ENCODE peak calls at places on chromosomes 4 and X, in ten cellular contexts. S is osteocyte, W is foreskin fibroblast, E is psoas muscle, N is A549, F is neural crest cell, B is MM.1S, A is endodermal cell, J is AG09309, P is transverse colon. G is an unnamed sample.

GRCh38 chr4:112655270-112655669 is 18.3 kb downstream of the LARP7 start:
- DNase-seq in S (no peak), W (no peak), E (no peak), N (no peak), F (no peak), B (no peak), A (no peak), J (no peak), P (no peak), G (no peak)

GRCh38 chr4:145935253-145936141 is 3.1 kb downstream of the ZNF827 start:
- DNase-seq in S (no peak), W (no peak), E (peak), N (no peak), F (peak), B (peak), A (peak), J (no peak), P (peak), G (peak)

GRCh38 chr4:173057906-173058305 is 110.7 kb upstream of the GALNT7 start:
- DNase-seq in S (no peak), W (no peak), E (no peak), N (no peak), F (no peak), B (no peak), A (no peak), J (no peak), P (no peak), G (no peak)

GRCh38 chr4:179465131-179465797 is 2023.0 kb upstream of the AGA start:
- DNase-seq in S (no peak), W (no peak), E (no peak), N (no peak), F (no peak), B (peak), A (no peak), J (no peak), P (no peak), G (no peak)

GRCh38 chrX:11273544-11273943 is 19.7 kb upstream of the AMELX start:
- DNase-seq in S (no peak), W (peak), E (no peak), N (no peak), F (no peak), B (no peak), A (no peak), J (peak), P (no peak), G (no peak)

GRCh38 chr4:144451771-144452170 is 194.2 kb upstream of the HHIP start:
- DNase-seq in S (no peak), W (no peak), E (no peak), N (no peak), F (no peak), B (no peak), A (no peak), J (no peak), P (no peak), G (no peak)

GRCh38 chrX:68724531-68725020 is 77.1 kb downstream of the STARD8 start:
- DNase-seq in S (no peak), W (no peak), E (no peak), N (no peak), F (no peak), B (no peak), A (no peak), J (no peak), P (no peak), G (no peak)

GRCh38 chrX:69313622-69314290 is 148.5 kb upstream of the PJA1 start:
- DNase-seq in S (peak), W (no peak), E (no peak), N (no peak), F (no peak), B (no peak), A (peak), J (no peak), P (no peak), G (no peak)

GRCh38 chr4:47615385-47615784 is 130.3 kb downstream of the ATP10D start:
- DNase-seq in S (no peak), W (peak), E (no peak), N (no peak), F (no peak), B (no peak), A (no peak), J (no peak), P (no peak), G (no peak)

GRCh38 chr4:8227201-8227770 is 28.2 kb downstream of the SH3TC1 start:
- DNase-seq in S (no peak), W (no peak), E (no peak), N (no peak), F (no peak), B (no peak), A (no peak), J (no peak), P (no peak), G (no peak)

GRCh38 chr4:10108818-10109783 is 7.5 kb downstream of the WDR1 start:
- DNase-seq in S (no peak), W (no peak), E (no peak), N (no peak), F (no peak), B (no peak), A (no peak), J (no peak), P (peak), G (no peak)

GRCh38 chr4:189124149-189124758 is 816.4 kb upstream of the FRG1 start:
- DNase-seq in S (no peak), W (peak), E (no peak), N (no peak), F (peak), B (peak), A (peak), J (peak), P (no peak), G (no peak)

GRCh38 chr4:165537028-165537648 is 158.3 kb downstream of the CPE start:
- DNase-seq in S (no peak), W (peak), E (no peak), N (peak), F (peak), B (peak), A (no peak), J (peak), P (no peak), G (peak)

GRCh38 chrX:100449696-100450606 is 39.9 kb upstream of the PCDH19 start:
- DNase-seq in S (no peak), W (no peak), E (peak), N (no peak), F (no peak), B (no peak), A (peak), J (no peak), P (peak), G (no peak)

GRCh38 chr4:120232050-120232449 is 165.4 kb upstream of the MAD2L1 start:
- DNase-seq in S (no peak), W (no peak), E (no peak), N (no peak), F (no peak), B (no peak), A (no peak), J (no peak), P (no peak), G (no peak)

GRCh38 chr4:98466868-98467599 is 191.4 kb downstream of the TSPAN5 start:
- DNase-seq in S (no peak), W (no peak), E (no peak), N (no peak), F (no peak), B (no peak), A (no peak), J (no peak), P (no peak), G (no peak)

GRCh38 chrX:136752796-136753195 is 27.9 kb downstream of the ARHGEF6 start:
- DNase-seq in S (no peak), W (peak), E (peak), N (no peak), F (no peak), B (no peak), A (no peak), J (no peak), P (no peak), G (no peak)

GRCh38 chr4:73615613-73616012 is 4.6 kb downstream of the RASSF6 start:
- DNase-seq in S (no peak), W (no peak), E (no peak), N (no peak), F (no peak), B (no peak), A (peak), J (no peak), P (no peak), G (no peak)
- TF ChIP-seq CTCF in S (no peak), W (no peak), E (no peak), N (no peak), F (no peak), B (no peak), A (peak), J (no peak), P (no peak), G (no peak)

DNA sequence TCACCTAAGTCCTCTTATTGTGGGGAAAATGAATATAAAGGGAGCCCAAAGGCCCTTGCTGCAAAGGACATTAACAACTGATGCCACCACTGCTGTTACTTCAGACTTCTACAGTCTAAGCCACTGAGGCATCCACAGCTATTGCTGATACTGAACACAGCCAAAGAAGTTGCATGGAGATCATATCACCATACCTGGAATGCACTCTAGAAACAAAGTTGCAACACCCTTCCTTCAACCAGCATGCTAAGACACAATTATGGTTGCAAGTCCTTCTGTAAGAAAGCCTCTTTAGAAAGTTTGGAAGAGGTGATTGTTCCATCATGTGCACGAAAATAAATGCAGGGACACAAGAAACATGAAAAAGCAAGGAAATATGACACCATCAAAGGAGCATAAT is 105.7 kb upstream of the SH3RF1 start:
- DNase-seq in S (no peak), W (no peak), E (no peak), N (no peak), F (no peak), B (no peak), A (no peak), J (no peak), P (no peak), G (no peak)
- TF ChIP-seq CTCF in S (no peak), W (no peak), E (no peak), N (no peak), F (no peak), B (no peak), A (no peak), J (no peak), P (no peak), G (no peak)

GRCh38 chr4:156173481-156173880 is 219.8 kb upstream of the CTSO start:
- DNase-seq in S (no peak), W (no peak), E (no peak), N (no peak), F (no peak), B (no peak), A (no peak), J (no peak), P (no peak), G (no peak)

GRCh38 chr4:156173937-156174336 is 220.3 kb upstream of the CTSO start:
- DNase-seq in S (no peak), W (no peak), E (no peak), N (no peak), F (no peak), B (no peak), A (no peak), J (no peak), P (no peak), G (no peak)

GRCh38 chr4:156168288-156168687 is 214.6 kb upstream of the CTSO start:
- DNase-seq in S (no peak), W (no peak), E (no peak), N (no peak), F (no peak), B (no peak), A (no peak), J (no peak), P (no peak), G (no peak)

GRCh38 chr4:156169861-156170260 is 216.2 kb upstream of the CTSO start:
- DNase-seq in S (no peak), W (no peak), E (no peak), N (no peak), F (no peak), B (no peak), A (peak), J (no peak), P (no peak), G (no peak)

DNA sequence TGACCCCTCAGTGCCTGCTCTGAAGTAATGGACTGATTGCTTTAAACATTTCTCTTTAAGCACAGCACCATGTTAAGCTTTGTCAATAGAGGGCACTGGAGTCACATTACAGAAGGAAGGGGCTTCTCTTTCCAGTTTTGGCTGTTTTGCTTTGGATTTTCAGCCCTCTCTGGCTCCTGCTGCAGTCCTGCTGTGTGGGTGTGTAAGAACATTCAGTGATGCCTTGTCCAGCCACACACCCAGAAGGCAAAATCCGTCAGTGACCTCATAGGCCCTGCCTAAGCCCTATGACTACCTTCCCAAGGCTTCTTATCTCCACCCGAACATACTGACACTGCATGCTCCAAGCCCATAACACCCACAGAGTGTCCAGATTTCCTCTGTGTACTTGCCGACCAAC is 215.3 kb upstream of the CTSO start:
- DNase-seq in S (no peak), W (peak), E (no peak), N (no peak), F (peak), B (peak), A (peak), J (peak), P (no peak), G (peak)
- TF ChIP-seq CTCF in S (peak), W (peak), E (no peak), N (peak), F (peak), B (peak), A (peak), J (peak), P (peak), G (peak)

GRCh38 chr4:140052050-140052449 is 101.9 kb downstream of the MAML3 start:
- DNase-seq in S (no peak), W (peak), E (peak), N (no peak), F (no peak), B (peak), A (peak), J (no peak), P (peak), G (peak)
- TF ChIP-seq CTCF in S (peak), W (peak), E (peak), N (peak), F (peak), B (peak), A (peak), J (peak), P (peak), G (peak)

DNA sequence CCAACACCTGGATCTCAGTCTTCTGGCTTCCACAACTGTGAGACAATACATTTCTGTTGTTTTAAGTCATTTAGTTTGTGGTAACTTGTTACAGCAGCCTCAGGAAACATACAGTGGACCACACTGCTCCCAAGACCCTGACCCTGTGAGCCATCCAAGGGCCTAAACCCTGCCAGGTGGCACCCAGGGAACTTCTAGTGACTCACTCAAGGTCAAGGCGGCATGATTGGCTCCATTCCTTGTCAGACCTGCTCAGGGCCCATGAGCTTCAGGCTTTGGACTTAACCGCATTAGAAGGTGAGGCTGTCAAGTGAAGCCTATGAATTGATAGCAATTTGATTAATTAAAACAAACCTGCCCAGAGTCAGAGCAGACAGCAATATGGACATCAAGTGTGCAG is 165.7 kb upstream of the MAMLD1 start:
- DNase-seq in S (no peak), W (no peak), E (no peak), N (no peak), F (no peak), B (no peak), A (no peak), J (no peak), P (no peak), G (no peak)
- TF ChIP-seq CTCF in S (no peak), W (no peak), E (no peak), N (no peak), F (no peak), B (no peak), A (no peak), J (no peak), P (no peak), G (no peak)

GRCh38 chr4:176779421-176779820 is 13.3 kb downstream of the VEGFC start:
- DNase-seq in S (no peak), W (no peak), E (no peak), N (no peak), F (no peak), B (no peak), A (no peak), J (no peak), P (no peak), G (no peak)

GRCh38 chr4:176778491-176778890 is 14.2 kb downstream of the VEGFC start:
- DNase-seq in S (no peak), W (peak), E (no peak), N (no peak), F (no peak), B (no peak), A (no peak), J (no peak), P (no peak), G (no peak)

GRCh38 chr4:176774852-176775251 is 17.9 kb downstream of the VEGFC start:
- DNase-seq in S (no peak), W (no peak), E (no peak), N (no peak), F (no peak), B (no peak), A (no peak), J (no peak), P (no peak), G (no peak)

GRCh38 chr4:176778063-176778462 is 14.7 kb downstream of the VEGFC start:
- DNase-seq in S (no peak), W (peak), E (no peak), N (no peak), F (no peak), B (no peak), A (no peak), J (no peak), P (no peak), G (no peak)

DNA sequence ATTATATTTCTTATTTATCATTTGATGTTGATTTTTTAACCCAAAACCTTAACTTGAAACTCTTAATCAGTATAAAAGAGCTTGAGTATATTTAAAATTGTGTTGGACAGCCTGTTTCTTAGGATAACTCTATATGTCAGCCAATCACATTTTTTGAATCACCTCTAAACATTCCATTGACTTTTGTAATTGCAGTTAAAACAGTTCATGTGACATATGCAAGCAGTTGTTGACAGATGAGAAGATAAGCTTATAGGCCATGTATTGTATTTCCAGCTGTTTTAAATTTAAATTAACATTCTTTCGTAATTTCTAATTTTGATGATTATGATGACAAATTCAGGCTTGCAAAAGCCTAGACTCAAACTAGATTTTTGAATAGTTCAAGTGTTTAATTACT is 17.4 kb downstream of the VEGFC start:
- DNase-seq in S (no peak), W (no peak), E (no peak), N (no peak), F (no peak), B (no peak), A (no peak), J (no peak), P (no peak), G (no peak)
- TF ChIP-seq CTCF in S (no peak), W (no peak), E (no peak), N (no peak), F (no peak), B (no peak), A (no peak), J (no peak), P (no peak), G (no peak)

GRCh38 chrX:153767674-153768055 is 3.6 kb downstream of the PLXNB3 start:
- DNase-seq in S (no peak), W (no peak), E (no peak), N (no peak), F (no peak), B (no peak), A (no peak), J (no peak), P (no peak), G (peak)
- TF ChIP-seq CTCF in S (no peak), W (no peak), E (no peak), N (no peak), F (no peak), B (no peak), A (no peak), J (no peak), P (no peak), G (no peak)

DNA sequence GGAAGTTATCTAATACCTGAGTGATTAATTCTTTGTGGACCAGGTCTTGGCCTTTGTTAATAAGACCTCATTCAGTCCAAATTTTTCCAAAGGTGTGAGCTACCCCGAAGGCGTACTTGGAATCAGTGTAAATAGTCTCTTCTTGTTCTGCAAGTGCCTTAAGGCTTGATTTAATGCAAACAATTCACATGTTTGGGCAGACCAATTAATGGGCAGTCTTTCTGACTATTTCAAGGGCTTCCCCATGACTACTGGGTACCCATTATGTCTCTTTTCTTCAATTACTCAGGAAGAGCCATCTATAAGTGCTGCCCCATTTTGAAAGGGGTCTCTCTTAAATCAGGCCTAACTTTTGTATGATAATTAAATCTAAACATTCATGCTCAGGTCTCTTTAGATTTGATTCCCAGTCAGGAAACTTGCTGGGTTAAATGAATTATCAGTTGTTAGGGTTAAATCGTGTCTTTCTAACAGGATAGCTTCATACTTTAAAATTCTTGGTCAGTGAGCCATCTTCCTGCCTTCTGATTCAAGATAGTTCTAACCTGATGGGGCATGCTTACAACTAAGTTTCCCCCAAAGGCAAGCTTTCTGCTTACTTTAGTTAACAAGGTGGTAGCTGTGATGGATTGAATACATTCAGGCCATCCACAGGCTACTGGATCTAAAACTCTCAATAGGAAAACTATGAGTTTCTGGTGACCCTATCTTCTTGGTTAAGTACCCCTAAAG is 179.6 kb downstream of the CCNG2 start:
- DNase-seq in S (no peak), W (no peak), E (no peak), N (no peak), F (no peak), B (no peak), A (no peak), J (no peak), P (no peak), G (no peak)
- TF ChIP-seq CTCF in S (no peak), W (no peak), E (no peak), N (no peak), F (no peak), B (no peak), A (no peak), J (no peak), P (no peak), G (no peak)